ENCODE peak calls at places on chromosome 17, in nine cellular contexts. J is NCI-H510A treated with DMSO at 0.1 percent for 48 hours; D is skeletal muscle cell; P is RPMI7951; B is hippocampal formation; S is cardiac fibroblast; R is NCI-H1694; U is AG10803; M is stimulated activated CD4-positive, alpha-beta T cell treated with anti-CD3 and anti-CD28 coated beads, Interleukin-4, amount 100 ng/mL, for 4 hours. X is an unnamed sample.
A peak's percentile ranks its signal among the peaks of the same experiment; 100 is the strongest.

GRCh38 chr17:80791758-80792284 is 199.8 kb upstream of the CHMP6 start:
- DNase-seq in J (no peak), S (peak; percentile 93), R (no peak), D (peak; percentile 90), P (peak; percentile 99), U (peak; percentile 93), M (peak; percentile 42), B (no peak), X (peak; percentile 98)

GRCh38 chr17:64063766-64064224 is 43.4 kb upstream of the ICAM2 start:
- DNase-seq in D (no peak), J (peak; percentile 52), U (peak; percentile 17), B (no peak), S (peak; percentile 61), M (peak; percentile 55), R (no peak), P (peak; percentile 9), X (peak; percentile 63)

GRCh38 chr17:7634384-7634783 is 4.4 kb downstream of the SHBG start:
- DNase-seq in B (peak; percentile 27), R (peak; percentile 45), P (peak; percentile 51), U (no peak), S (peak; percentile 72), M (no peak), J (peak; percentile 3), D (no peak), X (peak; percentile 61)

GRCh38 chr17:51947160-51947559 is 211.4 kb downstream of the CA10 start:
- DNase-seq in S (no peak), R (no peak), D (no peak), B (no peak), U (no peak), P (no peak), J (peak; percentile 66), M (no peak), X (no peak)

GRCh38 chr17:45431531-45432404 is 902 bp downstream of the ARHGAP27 start:
- DNase-seq in M (peak; percentile 70), D (no peak), B (no peak), R (peak; percentile 36), P (peak; percentile 29), S (peak; percentile 40), U (peak; percentile 25), J (peak; percentile 90), X (peak; percentile 20)

GRCh38 chr17:35875439-35876139 is 4.6 kb downstream of the CCL5 start:
- DNase-seq in D (no peak), J (no peak), M (no peak), R (no peak), U (no peak), S (no peak), B (no peak), P (no peak), X (no peak)

GRCh38 chr17:66953661-66954060 is 10.8 kb upstream of the CACNG4 start:
- DNase-seq in R (peak; percentile 90), S (no peak), B (peak; percentile 19), P (no peak), U (peak; percentile 18), M (no peak), D (no peak), J (no peak), X (no peak)

GRCh38 chr17:46940692-46941404 is 17.9 kb downstream of the GOSR2 start:
- DNase-seq in J (peak; percentile 87), R (peak; percentile 63), B (peak; percentile 75), D (no peak), U (peak; percentile 77), S (peak; percentile 80), P (peak; percentile 65), M (peak; percentile 57), X (peak; percentile 88)

GRCh38 chr17:14341866-14342265 is 41.0 kb downstream of the HS3ST3B1 start:
- DNase-seq in M (no peak), P (no peak), S (peak; percentile 52), J (no peak), B (no peak), U (no peak), D (no peak), R (no peak), X (no peak)

GRCh38 chr17:31321481-31321880 is at the start of gene EVI2A:
- DNase-seq in B (peak; percentile 37), M (peak; percentile 53), R (no peak), D (peak; percentile 50), P (peak; percentile 89), U (peak; percentile 70), S (peak; percentile 81), J (no peak), X (peak; percentile 90)

GRCh38 chr17:76053230-76054111 is 18.8 kb downstream of the SRP68 start:
- DNase-seq in J (no peak), M (no peak), B (no peak), S (peak; percentile 73), D (peak; percentile 26), U (no peak), R (no peak), P (peak; percentile 51), X (peak; percentile 88)

GRCh38 chr17:17994271-17994670 is 21.6 kb downstream of the DRC3 start:
- DNase-seq in R (peak; percentile 79), D (no peak), M (no peak), S (peak; percentile 34), U (no peak), P (peak; percentile 20), B (no peak), J (peak; percentile 64), X (peak; percentile 45)

GRCh38 chr17:6381526-6382135 is 53.3 kb downstream of the AIPL1 start:
- DNase-seq in U (no peak), B (no peak), P (peak; percentile 81), S (no peak), R (no peak), M (no peak), J (no peak), D (no peak), X (no peak)

GRCh38 chr17:83160443-83161297 is 81.3 kb downstream of the METRNL start:
- DNase-seq in J (no peak), S (no peak), D (no peak), U (no peak), P (no peak), R (no peak), M (no peak), B (no peak), X (no peak)

GRCh38 chr17:77210331-77210730 is 69.6 kb downstream of the SEC14L1 start:
- DNase-seq in S (no peak), D (no peak), U (no peak), J (peak; percentile 55), P (no peak), M (no peak), B (no peak), R (no peak), X (no peak)

GRCh38 chr17:44331249-44331760 is 6.7 kb upstream of the SLC25A39 start:
- DNase-seq in J (peak; percentile 95), P (peak; percentile 62), R (peak; percentile 89), M (peak; percentile 50), D (no peak), S (peak; percentile 77), U (peak; percentile 65), B (peak; percentile 55), X (peak; percentile 80)

GRCh38 chr17:74513987-74514631 is 17.2 kb downstream of the CD300LB start:
- DNase-seq in J (no peak), P (peak; percentile 65), U (peak; percentile 17), S (peak; percentile 36), R (peak; percentile 61), B (no peak), D (peak; percentile 11), M (no peak), X (peak; percentile 43)

GRCh38 chr17:53127331-53127730 is 695.4 kb upstream of the KIF2B start:
- DNase-seq in B (no peak), U (no peak), S (no peak), P (no peak), R (no peak), J (no peak), M (no peak), D (no peak), X (no peak)

GRCh38 chr17:82167028-82167427 is 45.6 kb downstream of the CCDC57 start:
- DNase-seq in S (no peak), U (no peak), P (no peak), B (no peak), M (no peak), J (no peak), D (no peak), R (no peak), X (no peak)

GRCh38 chr17:57985675-57985974 is 2.4 kb downstream of the VEZF1 start:
- DNase-seq in M (no peak), P (peak; percentile 83), D (no peak), R (no peak), B (no peak), J (no peak), S (peak; percentile 33), U (peak; percentile 58), X (peak; percentile 25)

GRCh38 chr17:47905221-47905733 is 9.2 kb downstream of the SP2 start:
- DNase-seq in P (peak; percentile 80), B (peak; percentile 65), U (peak; percentile 92), D (peak; percentile 36), J (no peak), R (no peak), S (peak; percentile 92), M (no peak), X (peak; percentile 90)

GRCh38 chr17:34391241-34391640 is 28.2 kb upstream of the CCL1 start:
- DNase-seq in J (no peak), D (no peak), M (no peak), U (no peak), S (no peak), P (no peak), R (no peak), B (no peak), X (no peak)

GRCh38 chr17:19306160-19307111 is 56.1 kb downstream of the B9D1 start:
- DNase-seq in P (peak; percentile 77), J (no peak), U (no peak), S (no peak), R (no peak), M (no peak), B (peak; percentile 91), D (no peak), X (no peak)

GRCh38 chr17:57900991-57901743 is 51.3 kb upstream of the MRPS23 start:
- DNase-seq in J (peak; percentile 99), P (no peak), B (no peak), M (no peak), D (no peak), U (no peak), S (no peak), R (no peak), X (no peak)

GRCh38 chr17:73748521-73748920 is 104.3 kb upstream of the SDK2 start:
- DNase-seq in M (no peak), U (no peak), D (no peak), J (peak; percentile 98), R (peak; percentile 75), B (no peak), S (no peak), P (no peak), X (no peak)

GRCh38 chr17:50046667-50047066 is 9.2 kb upstream of the ITGA3 start:
- DNase-seq in D (no peak), B (no peak), U (no peak), J (no peak), M (no peak), R (no peak), S (no peak), P (no peak), X (no peak)

GRCh38 chr17:79231766-79232287 is 157.2 kb downstream of the ENGASE start:
- DNase-seq in R (no peak), U (no peak), S (no peak), B (no peak), J (no peak), P (peak; percentile 13), M (no peak), D (no peak), X (no peak)

GRCh38 chr17:74096456-74096855 is 107.0 kb upstream of the RPL38 start:
- DNase-seq in D (no peak), J (no peak), B (no peak), R (no peak), S (no peak), U (no peak), M (no peak), P (no peak), X (no peak)

GRCh38 chr17:17691468-17692263 is 10.4 kb downstream of the RAI1 start:
- DNase-seq in S (no peak), U (peak; percentile 40), J (no peak), R (no peak), B (no peak), P (peak; percentile 79), D (no peak), M (no peak), X (no peak)

GRCh38 chr17:8753976-8754440 is 4.3 kb downstream of the SPDYE4 start:
- DNase-seq in R (peak; percentile 34), J (no peak), M (no peak), P (peak; percentile 13), S (peak; percentile 31), U (peak; percentile 25), B (no peak), D (peak; percentile 0), X (peak; percentile 57)

GRCh38 chr17:74452027-74452840 is 14.2 kb upstream of the CD300A start:
- DNase-seq in D (no peak), R (peak; percentile 45), S (no peak), B (no peak), M (no peak), J (peak; percentile 61), P (no peak), U (no peak), X (no peak)

X was measured in choroid plexus epithelial cell.